ENCODE peak calls at places on chromosomes 7 and 10, in seven cellular contexts. U is OCI-M1; Y is amygdala; H is amniotic stem cell; S is CD8-positive, alpha-beta memory T cell; B is BE2C; A is KBM-7. M is an unnamed sample.

GRCh38 chr7:155739538-155740140 is 72.6 kb downstream of the SHH start:
- DNase-seq in U (no peak), Y (no peak), H (no peak), S (no peak), B (no peak), A (no peak), M (no peak)

GRCh38 chr10:60433684-60434083 is 44.0 kb upstream of the ANK3 start:
- DNase-seq in U (no peak), Y (no peak), H (peak), S (no peak), B (no peak), A (no peak), M (no peak)

GRCh38 chr10:97373456-97373855 is 27.7 kb downstream of the RRP12 start:
- DNase-seq in U (no peak), Y (no peak), H (no peak), S (no peak), B (no peak), A (no peak), M (no peak)

GRCh38 chr10:44935201-44935960 is 24.2 kb upstream of the RASSF4 start:
- DNase-seq in U (no peak), Y (peak), H (peak), S (no peak), B (no peak), A (no peak), M (peak)

GRCh38 chr7:116209561-116210070 is 723 bp upstream of the TES start:
- DNase-seq in U (no peak), Y (no peak), H (no peak), S (no peak), B (no peak), A (no peak), M (no peak)

GRCh38 chr7:43112941-43113621 is 634 bp downstream of the HECW1 start:
- DNase-seq in U (no peak), Y (no peak), H (peak), S (no peak), B (no peak), A (no peak), M (no peak)

GRCh38 chr7:105752671-105753275 is 123.6 kb downstream of the ATXN7L1 start:
- DNase-seq in U (no peak), Y (no peak), H (no peak), S (no peak), B (no peak), A (no peak), M (no peak)

GRCh38 chr7:925601-926000 is 28.9 kb downstream of the ADAP1 start:
- DNase-seq in U (no peak), Y (no peak), H (no peak), S (peak), B (peak), A (no peak), M (no peak)

GRCh38 chr7:47817922-47818321 is 130.3 kb downstream of the PKD1L1 start:
- DNase-seq in U (no peak), Y (no peak), H (no peak), S (no peak), B (no peak), A (no peak), M (no peak)

GRCh38 chr10:132836832-132837540 is 51.0 kb upstream of the NKX6-2 start:
- DNase-seq in U (peak), Y (peak), H (no peak), S (peak), B (peak), A (peak), M (no peak)

GRCh38 chr10:78991187-78991586 is 77.6 kb upstream of the ZMIZ1 start:
- DNase-seq in U (no peak), Y (no peak), H (no peak), S (no peak), B (no peak), A (no peak), M (no peak)

GRCh38 chr10:62081322-62081945 is 179.9 kb downstream of the ARID5B start:
- DNase-seq in U (no peak), Y (no peak), H (no peak), S (no peak), B (no peak), A (peak), M (no peak)

GRCh38 chr7:157211710-157212109 is 73.0 kb downstream of the UBE3C start:
- DNase-seq in U (no peak), Y (no peak), H (no peak), S (no peak), B (no peak), A (no peak), M (no peak)